ENCODE peak calls at places on chromosomes 4 and X, in seven cellular contexts. V, F, Q, N, T, O and P are unnamed samples.

GRCh38 chr4:22515888-22516541 is at the start of gene ADGRA3:
- DNase-seq in V (peak), F (no peak), Q (no peak), N (peak), T (peak), O (peak), P (peak)

GRCh38 chrX:134533352-134533751 is 73.4 kb downstream of the HPRT1 start:
- DNase-seq in V (no peak), F (no peak), Q (no peak), N (no peak), T (no peak), O (no peak), P (no peak)

GRCh38 chr4:89737888-89738287 is 99.1 kb downstream of the SNCA start:
- DNase-seq in V (no peak), F (no peak), Q (no peak), N (no peak), T (no peak), O (no peak), P (no peak)

GRCh38 chr4:78766650-78767049 is 9.5 kb upstream of the BMP2K start:
- DNase-seq in V (no peak), F (no peak), Q (no peak), N (no peak), T (no peak), O (no peak), P (no peak)

GRCh38 chr4:8439914-8440490 is 521 bp downstream of the ACOX3 start:
- DNase-seq in V (no peak), F (no peak), Q (no peak), N (no peak), T (peak), O (no peak), P (no peak)

GRCh38 chr4:127881565-127881869 is 824 bp downstream of the PLK4 start:
- DNase-seq in V (no peak), F (no peak), Q (no peak), N (no peak), T (no peak), O (no peak), P (no peak)

GRCh38 chrX:150361777-150362351 is 1.3 kb upstream of the MAMLD1 start:
- DNase-seq in V (peak), F (no peak), Q (no peak), N (peak), T (no peak), O (no peak), P (no peak)

GRCh38 chr4:181728567-181728966 is 514.6 kb upstream of the TENM3 start:
- DNase-seq in V (no peak), F (no peak), Q (no peak), N (no peak), T (no peak), O (no peak), P (no peak)

GRCh38 chr4:98110929-98111328 is 32.3 kb downstream of the STPG2 start:
- DNase-seq in V (no peak), F (no peak), Q (no peak), N (no peak), T (no peak), O (no peak), P (no peak)

GRCh38 chr4:163587867-163588266 is 93.4 kb downstream of the TMA16 start:
- DNase-seq in V (peak), F (peak), Q (no peak), N (peak), T (peak), O (no peak), P (no peak)

GRCh38 chrX:138648570-138648969 is 62.9 kb downstream of the FGF13 start:
- DNase-seq in V (no peak), F (no peak), Q (no peak), N (no peak), T (no peak), O (no peak), P (no peak)

GRCh38 chr4:182881928-182882327 is 35.3 kb downstream of the DCTD start:
- DNase-seq in V (peak), F (no peak), Q (no peak), N (no peak), T (no peak), O (no peak), P (no peak)

GRCh38 chr4:141410839-141411238 is 190.1 kb downstream of the ZNF330 start:
- DNase-seq in V (no peak), F (no peak), Q (no peak), N (no peak), T (no peak), O (no peak), P (no peak)

GRCh38 chrX:105552395-105552794 is 269.9 kb upstream of the NRK start:
- DNase-seq in V (no peak), F (no peak), Q (no peak), N (no peak), T (no peak), O (no peak), P (no peak)

GRCh38 chr4:112231779-112232713 is at the start of gene AP1AR:
- DNase-seq in V (peak), F (peak), Q (peak), N (peak), T (peak), O (peak), P (peak)

GRCh38 chr4:82721819-82722423 is 76.7 kb downstream of the SCD5 start:
- DNase-seq in V (peak), F (no peak), Q (peak), N (no peak), T (peak), O (no peak), P (peak)

GRCh38 chrX:140355922-140356321 is 148.9 kb downstream of the SOX3 start:
- DNase-seq in V (no peak), F (no peak), Q (no peak), N (no peak), T (no peak), O (no peak), P (no peak)

GRCh38 chr4:118682928-118683327 is 2.3 kb upstream of the METTL14 start:
- DNase-seq in V (peak), F (no peak), Q (no peak), N (no peak), T (peak), O (peak), P (peak)

GRCh38 chr4:150379454-150379853 is 202.5 kb upstream of the MAB21L2 start:
- DNase-seq in V (no peak), F (no peak), Q (no peak), N (no peak), T (no peak), O (no peak), P (no peak)

GRCh38 chr4:105146286-105147219 is at the start of gene TET2:
- DNase-seq in V (peak), F (peak), Q (peak), N (peak), T (peak), O (peak), P (peak)

GRCh38 chr4:180314972-180315371 is 1928.2 kb upstream of the TENM3 start:
- DNase-seq in V (no peak), F (no peak), Q (no peak), N (no peak), T (no peak), O (no peak), P (no peak)

DNA sequence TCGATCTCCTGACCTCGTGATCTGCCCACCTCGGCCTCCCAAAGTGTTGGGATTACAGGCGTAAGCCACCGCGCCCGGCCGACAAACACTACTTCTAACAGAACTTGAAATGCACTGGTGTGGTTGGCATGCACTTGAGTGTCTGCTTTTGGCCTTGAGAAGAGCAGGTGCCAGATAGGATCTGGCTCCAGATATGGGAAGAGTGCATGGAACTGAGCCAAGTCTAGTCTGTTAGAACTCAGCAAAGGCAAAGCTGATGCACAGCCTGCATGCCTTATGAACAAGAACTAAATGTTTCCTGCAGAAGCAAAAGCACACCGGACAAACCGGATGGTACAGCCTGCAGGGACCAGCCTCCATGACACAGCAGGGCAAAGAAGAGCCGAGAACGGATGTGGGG is 35.1 kb upstream of the TBL1X start:
- DNase-seq in V (peak), F (no peak), Q (no peak), N (no peak), T (no peak), O (no peak), P (peak)
- TF ChIP-seq JUND in V (no peak), F (no peak), Q (no peak), N (no peak), T (no peak), O (no peak), P (no peak)

DNA sequence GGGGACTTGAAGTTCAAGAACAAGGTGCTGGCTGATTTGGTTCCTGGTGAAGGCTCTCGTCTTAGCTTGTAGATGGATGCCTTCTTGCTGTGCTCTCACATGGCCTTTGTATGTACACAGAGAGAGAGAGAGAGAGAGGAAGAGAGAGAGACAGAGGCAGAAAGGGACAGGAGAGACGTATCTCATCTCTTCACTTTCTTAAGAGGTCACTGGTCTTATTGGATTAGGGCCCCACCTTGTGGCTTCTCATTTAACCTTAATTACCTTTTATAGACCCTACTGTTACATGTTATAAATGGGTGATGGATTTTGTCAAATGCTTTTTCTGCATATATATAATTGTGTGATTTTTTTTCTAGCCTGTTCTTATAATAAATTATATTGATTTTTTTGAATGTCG is 1444.2 kb downstream of the ADGRL3 start:
- DNase-seq in V (no peak), F (no peak), Q (no peak), N (no peak), T (peak), O (no peak), P (no peak)
- TF ChIP-seq JUND in V (no peak), F (no peak), Q (no peak), N (peak), T (no peak), O (no peak), P (no peak)

GRCh38 chr4:1393866-1394265 is 12.4 kb downstream of the NKX1-1 start:
- DNase-seq in V (no peak), F (no peak), Q (no peak), N (no peak), T (no peak), O (no peak), P (no peak)
- TF ChIP-seq JUND in V (no peak), F (no peak), Q (no peak), N (no peak), T (no peak), O (no peak), P (no peak)

GRCh38 chr4:103012085-103012484 is 7.4 kb downstream of the SLC9B1 start:
- DNase-seq in V (no peak), F (no peak), Q (no peak), N (no peak), T (no peak), O (no peak), P (no peak)

GRCh38 chr4:103012594-103012993 is 6.9 kb downstream of the SLC9B1 start:
- DNase-seq in V (no peak), F (no peak), Q (no peak), N (no peak), T (no peak), O (no peak), P (no peak)

GRCh38 chr4:103010827-103011226 is 8.7 kb downstream of the SLC9B1 start:
- DNase-seq in V (no peak), F (no peak), Q (no peak), N (no peak), T (no peak), O (no peak), P (no peak)

GRCh38 chr4:103011378-103012025 is 8.0 kb downstream of the SLC9B1 start:
- DNase-seq in V (no peak), F (no peak), Q (no peak), N (no peak), T (no peak), O (peak), P (no peak)

DNA sequence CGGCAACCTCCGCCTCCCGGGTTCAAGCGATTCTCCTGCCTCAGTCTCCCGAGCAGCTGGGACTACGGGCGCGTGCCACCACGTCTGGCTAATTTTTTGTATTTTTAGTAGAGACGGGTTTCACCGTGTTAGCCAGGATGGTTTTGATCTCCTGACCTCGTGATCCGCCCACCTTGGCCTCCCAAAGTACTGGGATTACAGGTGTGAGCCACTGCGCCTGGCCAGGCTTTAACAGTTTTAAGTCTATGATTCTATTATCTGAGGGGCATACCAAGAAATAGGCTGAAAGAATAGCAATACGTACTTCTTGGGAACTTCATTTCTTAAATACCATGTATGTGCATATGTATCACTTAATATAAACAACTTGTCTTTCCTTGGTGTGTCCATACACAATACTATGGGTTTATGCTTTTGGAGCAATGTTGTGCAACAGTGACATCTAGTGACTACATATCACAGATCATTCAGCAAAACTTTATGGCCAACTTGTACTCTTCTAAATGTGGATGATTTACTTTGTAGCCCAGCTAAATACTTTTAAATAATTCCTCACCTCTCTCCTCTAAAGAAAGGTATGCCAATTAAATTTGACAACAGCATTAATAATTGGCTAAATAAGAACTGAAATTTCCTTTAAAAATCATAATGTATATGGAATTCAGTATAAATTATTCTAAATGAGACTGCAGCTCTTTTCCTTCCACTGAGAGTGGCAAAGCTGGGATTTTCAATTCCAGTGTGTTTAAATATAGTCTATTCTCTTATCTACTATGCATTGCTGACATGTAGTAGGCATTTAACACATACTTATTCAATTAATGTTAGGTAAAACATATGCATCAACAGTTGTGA is 10.4 kb downstream of the SLC9B1 start:
- DNase-seq in V (peak), F (peak), Q (peak), N (no peak), T (peak), O (peak), P (peak)
- TF ChIP-seq JUND in V (no peak), F (no peak), Q (no peak), N (no peak), T (no peak), O (peak), P (no peak)

DNA sequence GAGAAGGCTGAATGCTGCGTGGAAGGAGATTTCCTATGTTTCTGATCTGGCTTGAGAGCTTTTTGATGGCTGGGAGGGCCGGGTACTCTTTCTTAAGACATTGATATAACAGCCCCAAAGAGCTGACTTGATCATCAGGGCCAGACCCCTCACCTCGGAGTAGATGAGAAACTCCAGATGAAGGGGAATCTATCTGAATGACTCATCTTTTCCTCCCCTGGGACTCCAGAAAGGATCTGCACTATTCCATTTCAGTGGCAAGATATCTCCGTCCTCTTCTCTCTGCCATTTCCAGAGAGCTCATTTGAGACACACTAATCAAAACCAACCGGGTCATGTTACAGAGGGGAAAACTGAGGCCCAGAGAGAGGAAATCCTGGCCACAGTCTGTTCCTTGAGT is 92.9 kb upstream of the MSX1 start:
- DNase-seq in V (no peak), F (no peak), Q (no peak), N (no peak), T (no peak), O (no peak), P (no peak)
- TF ChIP-seq JUND in V (no peak), F (no peak), Q (no peak), N (no peak), T (no peak), O (no peak), P (no peak)

GRCh38 chr4:186878203-186878800 is 154.6 kb upstream of the FAT1 start:
- DNase-seq in V (no peak), F (no peak), Q (no peak), N (no peak), T (no peak), O (no peak), P (no peak)
- TF ChIP-seq JUND in V (no peak), F (no peak), Q (no peak), N (no peak), T (no peak), O (no peak), P (no peak)

GRCh38 chr4:99336553-99336952 is 15.4 kb upstream of the ADH1B start:
- DNase-seq in V (no peak), F (no peak), Q (no peak), N (no peak), T (no peak), O (no peak), P (no peak)

DNA sequence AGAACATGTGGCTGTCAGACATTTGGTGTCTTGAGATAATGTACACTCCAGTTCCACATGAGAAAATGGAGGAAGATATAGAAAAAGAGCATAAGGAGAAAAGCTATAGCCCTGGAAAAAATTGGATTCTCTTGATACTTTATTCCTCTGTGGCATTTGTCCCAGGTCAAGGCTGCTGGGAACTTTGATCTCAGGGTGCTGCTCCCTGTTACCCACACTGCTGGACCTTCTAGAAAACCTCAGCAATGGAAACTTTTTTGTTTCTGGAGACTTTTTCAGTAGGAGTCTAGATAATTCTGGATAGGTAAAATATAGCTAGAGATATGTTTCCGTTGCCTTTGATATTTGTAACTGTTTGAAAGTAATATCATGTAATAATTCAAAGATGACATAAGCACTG is 11.1 kb downstream of the ADH1C start:
- DNase-seq in V (no peak), F (no peak), Q (no peak), N (no peak), T (no peak), O (no peak), P (no peak)
- TF ChIP-seq JUND in V (no peak), F (no peak), Q (no peak), N (no peak), T (no peak), O (no peak), P (no peak)